ENCODE peak calls at places on chromosomes 6 and 20, in eight cellular contexts. One of them, this sample, is unnamed.

GRCh38 chr20:6769953-6770831 is 2.7 kb downstream of the BMP2 start:
- DNase-seq in GM23338: peak; percentile 63
- DNase-seq in HCT116: no peak
- DNase-seq in DND-41: no peak
- DNase-seq in hepatocyte: peak; percentile 79
- DNase-seq in neural progenitor cell: peak; percentile 64
- DNase-seq in mesenchymal stem cell: peak; percentile 67
- DNase-seq in PC-3: no peak
- DNase-seq in this sample: peak; percentile 49

GRCh38 chr6:73699656-73700055 is 3.7 kb downstream of the CD109 start:
- DNase-seq in HCT116: no peak
- DNase-seq in mesenchymal stem cell: no peak
- DNase-seq in neural progenitor cell: no peak
- DNase-seq in PC-3: no peak
- DNase-seq in DND-41: no peak
- DNase-seq in hepatocyte: no peak
- DNase-seq in GM23338: no peak
- DNase-seq in this sample: no peak

GRCh38 chr20:47205577-47206123 is 150.8 kb downstream of the ZMYND8 start:
- DNase-seq in DND-41: no peak
- DNase-seq in GM23338: peak; percentile 74
- DNase-seq in PC-3: peak; percentile 97
- DNase-seq in hepatocyte: peak; percentile 49
- DNase-seq in HCT116: peak; percentile 77
- DNase-seq in neural progenitor cell: peak; percentile 45
- DNase-seq in mesenchymal stem cell: peak; percentile 74
- DNase-seq in this sample: peak; percentile 78

GRCh38 chr6:32837651-32838113 is 857 bp downstream of the TAP2 start:
- DNase-seq in PC-3: peak; percentile 55
- DNase-seq in mesenchymal stem cell: no peak
- DNase-seq in hepatocyte: no peak
- DNase-seq in HCT116: no peak
- DNase-seq in GM23338: no peak
- DNase-seq in neural progenitor cell: no peak
- DNase-seq in DND-41: no peak
- DNase-seq in this sample: no peak

GRCh38 chr6:139940741-139941712 is 566.6 kb upstream of the CITED2 start:
- DNase-seq in hepatocyte: no peak
- DNase-seq in DND-41: no peak
- DNase-seq in HCT116: no peak
- DNase-seq in neural progenitor cell: no peak
- DNase-seq in GM23338: no peak
- DNase-seq in mesenchymal stem cell: peak; percentile 90
- DNase-seq in PC-3: no peak
- DNase-seq in this sample: peak; percentile 37

GRCh38 chr20:1813101-1813529 is 82.1 kb upstream of the SIRPA start:
- DNase-seq in DND-41: no peak
- DNase-seq in GM23338: no peak
- DNase-seq in HCT116: no peak
- DNase-seq in PC-3: peak; percentile 96
- DNase-seq in mesenchymal stem cell: peak; percentile 91
- DNase-seq in hepatocyte: no peak
- DNase-seq in neural progenitor cell: no peak
- DNase-seq in this sample: peak; percentile 97

GRCh38 chr20:37907677-37908397 is 4.9 kb downstream of the VSTM2L start:
- DNase-seq in HCT116: no peak
- DNase-seq in GM23338: peak; percentile 55
- DNase-seq in PC-3: peak; percentile 93
- DNase-seq in neural progenitor cell: peak; percentile 85
- DNase-seq in mesenchymal stem cell: no peak
- DNase-seq in DND-41: no peak
- DNase-seq in hepatocyte: no peak
- DNase-seq in this sample: peak; percentile 92

GRCh38 chr6:16783485-16783884 is 22.2 kb upstream of the ATXN1 start:
- DNase-seq in mesenchymal stem cell: peak; percentile 29
- DNase-seq in DND-41: no peak
- DNase-seq in PC-3: no peak
- DNase-seq in neural progenitor cell: no peak
- DNase-seq in HCT116: no peak
- DNase-seq in GM23338: no peak
- DNase-seq in hepatocyte: no peak
- DNase-seq in this sample: no peak

GRCh38 chr6:75943381-75943780 is 129.1 kb downstream of the IMPG1 start:
- DNase-seq in neural progenitor cell: no peak
- DNase-seq in PC-3: no peak
- DNase-seq in DND-41: no peak
- DNase-seq in HCT116: no peak
- DNase-seq in mesenchymal stem cell: no peak
- DNase-seq in GM23338: no peak
- DNase-seq in hepatocyte: no peak
- DNase-seq in this sample: no peak

GRCh38 chr6:169618526-169619490 is 83.0 kb downstream of the WDR27 start:
- DNase-seq in mesenchymal stem cell: peak; percentile 61
- DNase-seq in hepatocyte: no peak
- DNase-seq in HCT116: no peak
- DNase-seq in GM23338: peak; percentile 76
- DNase-seq in DND-41: no peak
- DNase-seq in neural progenitor cell: no peak
- DNase-seq in PC-3: peak; percentile 62
- DNase-seq in this sample: peak; percentile 86

GRCh38 chr6:133837801-133838349 is 51.0 kb upstream of the TCF21 start:
- DNase-seq in hepatocyte: peak; percentile 83
- DNase-seq in mesenchymal stem cell: peak; percentile 52
- DNase-seq in PC-3: peak; percentile 77
- DNase-seq in HCT116: peak; percentile 68
- DNase-seq in DND-41: peak; percentile 19
- DNase-seq in neural progenitor cell: peak; percentile 80
- DNase-seq in GM23338: peak; percentile 95
- DNase-seq in this sample: peak; percentile 14

GRCh38 chr6:163748886-163749285 is 334.4 kb downstream of the QKI start:
- DNase-seq in DND-41: no peak
- DNase-seq in hepatocyte: no peak
- DNase-seq in HCT116: no peak
- DNase-seq in PC-3: no peak
- DNase-seq in mesenchymal stem cell: no peak
- DNase-seq in GM23338: no peak
- DNase-seq in neural progenitor cell: no peak
- DNase-seq in this sample: no peak

GRCh38 chr6:131331873-131332759 is 196.8 kb downstream of the AKAP7 start:
- DNase-seq in hepatocyte: no peak
- DNase-seq in DND-41: no peak
- DNase-seq in GM23338: no peak
- DNase-seq in PC-3: no peak
- DNase-seq in neural progenitor cell: no peak
- DNase-seq in mesenchymal stem cell: no peak
- DNase-seq in HCT116: no peak
- DNase-seq in this sample: no peak

GRCh38 chr20:9241232-9241692 is 172.4 kb downstream of the PLCB4 start:
- DNase-seq in DND-41: no peak
- DNase-seq in GM23338: no peak
- DNase-seq in PC-3: peak; percentile 88
- DNase-seq in HCT116: peak; percentile 47
- DNase-seq in hepatocyte: no peak
- DNase-seq in mesenchymal stem cell: peak; percentile 56
- DNase-seq in neural progenitor cell: no peak
- DNase-seq in this sample: peak; percentile 69

GRCh38 chr20:8790442-8791074 is 278.3 kb upstream of the PLCB4 start:
- DNase-seq in neural progenitor cell: peak; percentile 58
- DNase-seq in mesenchymal stem cell: peak; percentile 57
- DNase-seq in DND-41: peak; percentile 39
- DNase-seq in hepatocyte: peak; percentile 61
- DNase-seq in PC-3: peak; percentile 81
- DNase-seq in GM23338: peak; percentile 76
- DNase-seq in HCT116: peak; percentile 24
- DNase-seq in this sample: peak; percentile 45

GRCh38 chr6:149961728-149962425 is 1.9 kb upstream of the ULBP1 start:
- DNase-seq in DND-41: peak; percentile 61
- DNase-seq in PC-3: peak; percentile 25
- DNase-seq in HCT116: peak; percentile 36
- DNase-seq in GM23338: peak; percentile 70
- DNase-seq in neural progenitor cell: peak; percentile 62
- DNase-seq in hepatocyte: no peak
- DNase-seq in mesenchymal stem cell: no peak
- DNase-seq in this sample: no peak

GRCh38 chr6:82006027-82006738 is 241.4 kb downstream of the IBTK start:
- DNase-seq in hepatocyte: peak; percentile 43
- DNase-seq in neural progenitor cell: peak; percentile 44
- DNase-seq in HCT116: no peak
- DNase-seq in GM23338: peak; percentile 63
- DNase-seq in mesenchymal stem cell: peak; percentile 45
- DNase-seq in PC-3: peak; percentile 64
- DNase-seq in DND-41: peak; percentile 20
- DNase-seq in this sample: peak; percentile 61

GRCh38 chr6:135837735-135838449 is 13.6 kb upstream of the PDE7B start:
- DNase-seq in mesenchymal stem cell: no peak
- DNase-seq in hepatocyte: no peak
- DNase-seq in DND-41: no peak
- DNase-seq in GM23338: no peak
- DNase-seq in HCT116: no peak
- DNase-seq in PC-3: no peak
- DNase-seq in neural progenitor cell: no peak
- DNase-seq in this sample: no peak

GRCh38 chr20:47188540-47188939 is 168.0 kb downstream of the ZMYND8 start:
- DNase-seq in DND-41: peak; percentile 17
- DNase-seq in hepatocyte: no peak
- DNase-seq in HCT116: no peak
- DNase-seq in PC-3: no peak
- DNase-seq in neural progenitor cell: no peak
- DNase-seq in mesenchymal stem cell: no peak
- DNase-seq in GM23338: no peak
- DNase-seq in this sample: no peak

GRCh38 chr6:113774122-113774835 is 82.9 kb upstream of the MARCKS start:
- DNase-seq in GM23338: peak; percentile 13
- DNase-seq in DND-41: no peak
- DNase-seq in neural progenitor cell: no peak
- DNase-seq in PC-3: no peak
- DNase-seq in hepatocyte: peak; percentile 13
- DNase-seq in HCT116: peak; percentile 8
- DNase-seq in mesenchymal stem cell: peak; percentile 47
- DNase-seq in this sample: peak; percentile 90

DNA sequence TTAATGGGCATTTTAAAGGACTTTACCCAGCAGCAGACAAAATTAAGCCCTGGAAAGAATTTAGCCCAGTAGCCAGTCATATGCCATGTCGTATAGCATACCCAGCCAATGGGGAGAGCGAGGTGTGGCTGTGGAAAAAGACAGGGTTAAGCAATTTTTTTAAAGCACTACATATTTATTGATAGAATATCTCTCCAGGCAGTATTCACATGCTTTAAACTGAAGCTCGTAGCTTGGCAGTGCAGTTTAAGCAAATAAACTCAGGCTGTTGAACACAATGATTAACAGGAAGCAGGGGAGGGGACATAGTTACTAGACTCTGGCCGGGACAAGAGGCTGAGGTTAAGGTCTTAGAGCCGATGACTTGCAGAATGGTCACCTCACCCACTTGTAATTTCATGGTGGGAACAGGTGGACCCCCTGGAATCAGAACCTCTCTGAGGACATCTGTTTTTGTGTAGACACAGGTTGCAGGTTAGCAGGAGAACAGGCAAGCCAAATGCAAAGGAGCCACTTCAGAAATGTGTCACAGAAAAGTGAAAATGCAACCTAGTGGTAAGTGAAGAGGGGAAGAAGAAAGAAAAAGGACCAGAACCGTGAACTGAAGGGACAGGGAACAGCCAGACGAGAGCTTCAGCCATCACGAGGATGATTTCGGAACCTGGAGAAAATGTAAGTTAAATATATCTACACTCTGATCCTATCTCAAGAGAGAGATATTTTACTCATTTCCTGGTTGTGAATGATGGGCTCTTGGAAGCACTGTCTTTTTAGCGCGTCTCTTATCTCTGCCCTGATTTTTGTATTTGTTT is 7.2 kb downstream of the GCNT2 start:
- DNase-seq in neural progenitor cell: no peak
- DNase-seq in hepatocyte: peak; percentile 70
- DNase-seq in mesenchymal stem cell: peak; percentile 62
- DNase-seq in GM23338: no peak
- DNase-seq in HCT116: no peak
- DNase-seq in DND-41: peak; percentile 35
- DNase-seq in PC-3: peak; percentile 88
- DNase-seq in this sample: peak; percentile 69
- H3K4me2 ChIP-seq in neural progenitor cell: no peak overlapping the region
- H3K4me2 ChIP-seq in hepatocyte: peak overlapping the region; percentile 65
- H3K4me2 ChIP-seq in mesenchymal stem cell: peak overlapping the region; percentile 55
- H3K4me2 ChIP-seq in GM23338: peak overlapping the region; percentile 19
- H3K4me2 ChIP-seq in HCT116: no peak overlapping the region
- H3K4me2 ChIP-seq in DND-41: peak overlapping the region; percentile 77
- H3K4me2 ChIP-seq in PC-3: peak overlapping the region; percentile 83
- H3K4me2 ChIP-seq in this sample: peak overlapping the region; percentile 44

DNA sequence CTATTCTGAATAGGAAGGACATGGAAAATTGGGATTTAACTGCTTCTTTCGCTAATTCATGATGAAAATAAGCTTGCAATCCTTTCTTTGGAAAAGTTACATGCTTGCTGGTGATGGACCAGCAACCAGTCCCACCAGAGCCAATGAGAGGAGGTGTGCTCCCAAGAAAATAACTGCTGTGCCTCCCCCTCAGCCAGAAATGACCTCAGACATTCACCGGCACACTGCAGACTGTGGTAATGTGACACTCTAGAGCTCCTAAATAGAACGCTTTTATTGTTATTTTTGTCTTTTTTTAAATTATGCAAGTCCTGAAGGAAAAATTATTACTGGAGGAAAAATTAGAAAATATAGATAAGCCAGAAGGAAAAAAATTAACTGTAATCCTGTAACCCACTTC is 2.6 kb downstream of the PYGB start:
- DNase-seq in neural progenitor cell: no peak
- DNase-seq in mesenchymal stem cell: no peak
- DNase-seq in GM23338: no peak
- DNase-seq in DND-41: no peak
- DNase-seq in HCT116: no peak
- DNase-seq in hepatocyte: peak; percentile 3
- DNase-seq in PC-3: peak; percentile 48
- DNase-seq in this sample: peak; percentile 45
- H3K4me3 ChIP-seq in neural progenitor cell: peak overlapping the region; percentile 1
- H3K4me3 ChIP-seq in mesenchymal stem cell: peak overlapping the region; percentile 85
- H3K4me3 ChIP-seq in GM23338: no peak overlapping the region
- H3K4me3 ChIP-seq in DND-41: no peak overlapping the region
- H3K4me3 ChIP-seq in HCT116: no peak overlapping the region
- H3K4me3 ChIP-seq in hepatocyte: no peak overlapping the region
- H3K4me3 ChIP-seq in PC-3: peak overlapping the region; percentile 92
- H3K4me3 ChIP-seq in this sample: peak overlapping the region; percentile 71

DNA sequence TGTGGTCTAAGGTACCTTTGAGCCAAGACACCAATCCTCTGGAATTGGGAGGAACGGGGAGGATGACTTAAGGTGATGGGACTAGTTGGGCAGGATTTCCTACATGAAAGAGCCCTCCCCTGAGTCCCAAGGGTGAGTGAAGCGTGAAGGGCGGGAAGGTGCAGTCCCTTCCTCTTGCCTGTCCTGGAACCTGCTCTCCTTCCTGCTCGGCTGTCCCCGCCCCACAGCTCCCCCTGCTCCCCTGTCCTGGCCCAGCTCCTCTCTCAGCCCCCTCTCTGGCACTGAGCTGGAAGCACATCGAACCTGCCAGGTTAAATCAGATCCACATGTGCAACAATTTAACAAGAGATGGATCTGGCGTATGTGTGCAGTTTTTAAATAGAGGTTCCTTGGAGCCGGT is 95.0 kb downstream of the LRFN2 start:
- DNase-seq in neural progenitor cell: no peak
- DNase-seq in mesenchymal stem cell: no peak
- DNase-seq in DND-41: no peak
- DNase-seq in HCT116: no peak
- DNase-seq in GM23338: peak; percentile 57
- DNase-seq in PC-3: no peak
- DNase-seq in hepatocyte: peak; percentile 32
- DNase-seq in this sample: no peak
- H3K4me2 ChIP-seq in neural progenitor cell: no peak overlapping the region
- H3K4me2 ChIP-seq in mesenchymal stem cell: no peak overlapping the region
- H3K4me2 ChIP-seq in DND-41: no peak overlapping the region
- H3K4me2 ChIP-seq in HCT116: no peak overlapping the region
- H3K4me2 ChIP-seq in GM23338: no peak overlapping the region
- H3K4me2 ChIP-seq in PC-3: no peak overlapping the region
- H3K4me2 ChIP-seq in hepatocyte: no peak overlapping the region
- H3K4me2 ChIP-seq in this sample: no peak overlapping the region

GRCh38 chr20:36065427-36065998 is 89.0 kb upstream of the EPB41L1 start:
- DNase-seq in neural progenitor cell: no peak
- DNase-seq in mesenchymal stem cell: no peak
- DNase-seq in GM23338: no peak
- DNase-seq in HCT116: no peak
- DNase-seq in PC-3: no peak
- DNase-seq in hepatocyte: no peak
- DNase-seq in DND-41: no peak
- DNase-seq in this sample: no peak
- H3K4me3 ChIP-seq in neural progenitor cell: peak overlapping the region; percentile 53
- H3K4me3 ChIP-seq in mesenchymal stem cell: peak overlapping the region; percentile 80
- H3K4me3 ChIP-seq in GM23338: peak overlapping the region; percentile 85
- H3K4me3 ChIP-seq in HCT116: peak overlapping the region; percentile 52
- H3K4me3 ChIP-seq in PC-3: peak overlapping the region; percentile 74
- H3K4me3 ChIP-seq in hepatocyte: peak overlapping the region; percentile 12
- H3K4me3 ChIP-seq in DND-41: no peak overlapping the region
- H3K4me3 ChIP-seq in this sample: no peak overlapping the region